ENCODE peak calls at places on chromosomes 6 and 20, in five cellular contexts. E, H, P, Z and F are unnamed samples.

GRCh38 chr20:19512886-19513285 is 245.2 kb upstream of the RIN2 start:
- DNase-seq in E (no peak), H (no peak), P (no peak), Z (no peak), F (no peak)

GRCh38 chr6:155084431-155085123 is 89.5 kb downstream of the TIAM2 start:
- DNase-seq in E (no peak), H (no peak), P (peak; percentile 39), Z (no peak), F (no peak)

GRCh38 chr6:101909376-101909775 is 515.9 kb downstream of the GRIK2 start:
- DNase-seq in E (no peak), H (no peak), P (no peak), Z (no peak), F (no peak)

GRCh38 chr6:29813809-29814208 is 13.8 kb upstream of the HLA-G start:
- DNase-seq in E (peak; percentile 1), H (no peak), P (no peak), Z (no peak), F (no peak)

GRCh38 chr6:30781697-30782424 is 37.5 kb upstream of the IER3 start:
- DNase-seq in E (peak; percentile 99), H (peak; percentile 94), P (peak; percentile 99), Z (no peak), F (peak; percentile 97)

GRCh38 chr6:93562566-93562965 is 143.2 kb upstream of the EPHA7 start:
- DNase-seq in E (no peak), H (no peak), P (peak; percentile 35), Z (no peak), F (no peak)

GRCh38 chr6:142827356-142827755 is 117.6 kb downstream of the HIVEP2 start:
- DNase-seq in E (no peak), H (peak; percentile 37), P (no peak), Z (no peak), F (no peak)

GRCh38 chr6:19333936-19334335 is 503.2 kb upstream of the ID4 start:
- DNase-seq in E (no peak), H (no peak), P (peak; percentile 47), Z (no peak), F (no peak)

GRCh38 chr6:133314951-133315350 is 73.8 kb downstream of the EYA4 start:
- DNase-seq in E (no peak), H (no peak), P (peak; percentile 33), Z (no peak), F (no peak)

GRCh38 chr20:24785141-24785924 is 163.7 kb upstream of the CST7 start:
- DNase-seq in E (peak; percentile 85), H (no peak), P (peak; percentile 46), Z (no peak), F (no peak)

GRCh38 chr20:61608275-61609085 is 356.4 kb downstream of the CDH4 start:
- DNase-seq in E (no peak), H (no peak), P (peak; percentile 22), Z (peak; percentile 66), F (no peak)

GRCh38 chr6:56140090-56140489 is 107.3 kb downstream of the COL21A1 start:
- DNase-seq in E (no peak), H (no peak), P (no peak), Z (no peak), F (no peak)

GRCh38 chr20:46710149-46710913 is 882 bp downstream of the SLC2A10 start:
- DNase-seq in E (no peak), H (no peak), P (peak; percentile 15), Z (no peak), F (no peak)

GRCh38 chr6:100891079-100891478 is 9.9 kb upstream of the ASCC3 start:
- DNase-seq in E (no peak), H (no peak), P (no peak), Z (no peak), F (no peak)

GRCh38 chr6:75334266-75335040 is 49.9 kb upstream of the TMEM30A start:
- DNase-seq in E (peak; percentile 76), H (no peak), P (peak; percentile 77), Z (peak; percentile 55), F (no peak)

GRCh38 chr6:41284726-41285125 is 1.8 kb downstream of the TREM1 start:
- DNase-seq in E (peak; percentile 35), H (no peak), P (no peak), Z (no peak), F (no peak)

GRCh38 chr20:48679011-48679410 is 148.8 kb downstream of the PREX1 start:
- DNase-seq in E (no peak), H (no peak), P (no peak), Z (no peak), F (no peak)

GRCh38 chr6:47780510-47781356 is 1.1 kb upstream of the OPN5 start:
- DNase-seq in E (peak; percentile 64), H (no peak), P (peak; percentile 73), Z (no peak), F (no peak)

GRCh38 chr20:21503345-21503744 is 10.5 kb downstream of the NKX2-2 start:
- DNase-seq in E (peak; percentile 36), H (no peak), P (peak; percentile 36), Z (no peak), F (no peak)

GRCh38 chr6:125533710-125534397 is 215.6 kb upstream of the HEY2 start:
- DNase-seq in E (no peak), H (no peak), P (peak; percentile 6), Z (peak; percentile 52), F (no peak)

GRCh38 chr20:23260181-23260840 is 90.3 kb upstream of the NXT1 start:
- DNase-seq in E (no peak), H (no peak), P (no peak), Z (no peak), F (no peak)

GRCh38 chr6:38239719-38240451 is 399.8 kb downstream of the BTBD9 start:
- DNase-seq in E (peak; percentile 73), H (no peak), P (peak; percentile 27), Z (no peak), F (no peak)

GRCh38 chr20:60271597-60271996 is 313.4 kb downstream of the CDH26 start:
- DNase-seq in E (no peak), H (no peak), P (no peak), Z (peak; percentile 15), F (no peak)

GRCh38 chr6:82240191-82240590 is 7.4 kb downstream of the IBTK start:
- DNase-seq in E (no peak), H (no peak), P (no peak), Z (no peak), F (no peak)

GRCh38 chr20:12391099-12391498 is 473.4 kb downstream of the BTBD3 start:
- DNase-seq in E (no peak), H (no peak), P (no peak), Z (no peak), F (no peak)

GRCh38 chr6:52610745-52611355 is 34.0 kb upstream of the TRAM2 start:
- DNase-seq in E (peak; percentile 54), H (no peak), P (peak; percentile 39), Z (no peak), F (no peak)

GRCh38 chr20:41854765-41855164 is 236.6 kb upstream of the CHD6 start:
- DNase-seq in E (peak; percentile 5), H (no peak), P (peak; percentile 32), Z (no peak), F (no peak)

GRCh38 chr6:93498713-93499112 is 79.4 kb upstream of the EPHA7 start:
- DNase-seq in E (no peak), H (no peak), P (no peak), Z (no peak), F (no peak)

GRCh38 chr6:26657268-26657667 is 2.3 kb downstream of the ZNF322 start:
- DNase-seq in E (no peak), H (no peak), P (no peak), Z (no peak), F (no peak)

GRCh38 chr6:26659042-26659359 is 545 bp downstream of the ZNF322 start:
- DNase-seq in E (no peak), H (no peak), P (no peak), Z (no peak), F (no peak)

GRCh38 chr6:26660096-26660425 is 515 bp upstream of the ZNF322 start:
- DNase-seq in E (no peak), H (no peak), P (no peak), Z (no peak), F (no peak)
- TF ChIP-seq CTCF in E (peak; percentile 39), H (peak; percentile 30), P (no peak), Z (no peak), F (no peak)

GRCh38 chr6:351867-352289 is 39.7 kb upstream of the IRF4 start:
- DNase-seq in E (no peak), H (no peak), P (no peak), Z (no peak), F (no peak)

GRCh38 chr6:350371-350770 is 41.2 kb upstream of the IRF4 start:
- DNase-seq in E (no peak), H (no peak), P (no peak), Z (no peak), F (no peak)

GRCh38 chr6:352474-352873 is 39.1 kb upstream of the IRF4 start:
- DNase-seq in E (no peak), H (no peak), P (no peak), Z (no peak), F (no peak)

GRCh38 chr6:349491-349921 is 42.0 kb upstream of the IRF4 start:
- DNase-seq in E (no peak), H (no peak), P (no peak), Z (no peak), F (no peak)

DNA sequence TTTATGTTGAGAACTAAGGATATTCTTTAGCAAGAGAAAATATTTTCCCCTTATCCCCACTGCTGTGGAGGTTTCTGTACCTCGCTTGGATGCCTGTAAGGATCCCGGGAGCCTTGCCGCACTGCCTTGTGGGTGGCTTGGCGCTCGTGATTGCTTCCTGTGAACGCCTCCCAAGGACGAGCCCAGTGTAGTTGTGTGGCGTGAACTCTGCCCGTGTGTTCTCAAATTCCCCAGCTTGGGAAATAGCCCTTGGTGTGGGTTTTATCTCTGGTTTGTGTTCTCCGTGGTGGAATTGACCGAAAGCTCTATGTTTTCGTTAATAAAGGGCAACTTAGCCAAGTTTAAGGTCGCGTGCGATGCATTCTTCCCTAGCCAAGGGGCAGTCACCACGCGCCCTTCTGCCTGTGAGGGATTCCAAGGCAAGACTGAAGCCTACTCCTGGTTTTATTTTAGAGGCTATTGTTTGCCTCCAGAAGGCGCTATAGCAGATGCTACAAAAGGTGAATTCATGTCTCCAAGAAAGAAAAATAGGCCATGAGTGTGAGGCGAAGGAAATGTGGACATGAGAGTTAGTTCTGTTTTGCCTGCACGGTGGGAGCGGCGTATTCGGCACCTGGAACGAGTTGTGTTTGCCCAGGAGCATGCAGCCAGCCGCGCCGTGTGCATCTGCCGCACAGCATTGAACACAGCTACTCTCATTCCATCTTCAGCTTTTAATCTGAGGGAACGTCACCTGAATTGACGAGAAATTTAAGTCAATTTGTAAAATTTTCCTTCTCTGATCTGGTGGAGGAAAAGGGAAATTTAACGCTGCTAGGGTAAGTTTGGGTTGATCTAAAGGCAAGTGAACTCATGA is 40.3 kb upstream of the IRF4 start:
- DNase-seq in E (no peak), H (no peak), P (no peak), Z (no peak), F (no peak)
- TF ChIP-seq CTCF in E (no peak), H (no peak), P (no peak), Z (no peak), F (no peak)

DNA sequence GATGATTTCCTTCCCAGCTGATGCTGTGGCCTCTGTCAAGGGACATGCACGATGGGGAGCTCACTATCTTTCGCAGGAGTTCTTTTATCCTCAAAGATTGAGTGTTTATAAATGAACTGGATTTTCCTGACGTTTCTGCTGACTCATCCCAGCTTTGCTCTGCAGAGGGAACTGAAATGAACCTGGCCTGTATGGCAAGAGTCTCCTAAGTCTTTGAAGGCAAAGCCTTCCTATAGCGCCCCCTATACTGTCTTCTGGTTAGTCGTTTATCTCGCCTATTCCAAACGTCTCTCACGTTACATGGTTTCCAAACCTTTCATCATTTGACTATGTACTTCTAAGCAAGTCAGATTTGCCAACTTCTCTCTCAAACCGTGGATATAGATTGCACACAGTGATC is 565.3 kb downstream of the KIF16B start:
- DNase-seq in E (no peak), H (no peak), P (no peak), Z (no peak), F (no peak)
- TF ChIP-seq CTCF in E (no peak), H (no peak), P (no peak), Z (peak; percentile 31), F (no peak)

GRCh38 chr6:137489410-137490371 is 4.5 kb downstream of the OLIG3 start:
- DNase-seq in E (no peak), H (no peak), P (no peak), Z (peak; percentile 40), F (no peak)
- TF ChIP-seq CTCF in E (no peak), H (no peak), P (no peak), Z (no peak), F (no peak)